ENCODE peak calls at places on chromosomes 6 and 20, in nine cellular contexts. V, T, H, X, C, A, N, J and P are unnamed samples.

GRCh38 chr6:143232849-143233248 is 172.2 kb downstream of the AIG1 start:
- DNase-seq in N (no peak), H (peak; percentile 20), J (no peak), V (peak; percentile 30), A (peak; percentile 59), C (no peak), T (peak; percentile 52), X (peak; percentile 59), P (no peak)

GRCh38 chr6:139533166-139533565 is 158.7 kb upstream of the CITED2 start:
- DNase-seq in A (no peak), V (no peak), N (no peak), H (no peak), C (no peak), J (no peak), X (no peak), T (no peak), P (no peak)

GRCh38 chr20:44010162-44010704 is 95.6 kb downstream of the TOX2 start:
- DNase-seq in X (no peak), V (no peak), C (no peak), J (no peak), A (no peak), H (no peak), T (no peak), N (no peak), P (no peak)

GRCh38 chr6:168416531-168416930 is 24.5 kb upstream of the SMOC2 start:
- DNase-seq in H (no peak), A (no peak), N (no peak), C (no peak), J (no peak), T (no peak), X (no peak), V (no peak), P (no peak)

GRCh38 chr6:105573556-105573955 is 170.7 kb upstream of the PREP start:
- DNase-seq in T (peak; percentile 59), H (peak; percentile 35), C (no peak), A (no peak), N (no peak), V (no peak), X (no peak), J (no peak), P (no peak)

GRCh38 chr6:105482227-105482839 is 79.5 kb upstream of the PREP start:
- DNase-seq in V (peak; percentile 77), J (peak; percentile 22), X (peak; percentile 32), H (no peak), T (no peak), N (peak; percentile 57), A (no peak), C (peak; percentile 53), P (no peak)

GRCh38 chr6:95576621-95577316 is 566 bp upstream of the MANEA start:
- DNase-seq in X (no peak), N (no peak), V (peak; percentile 34), T (peak; percentile 46), H (peak; percentile 22), C (no peak), J (peak; percentile 39), A (no peak), P (peak; percentile 44)

GRCh38 chr20:47278907-47279348 is 77.6 kb downstream of the ZMYND8 start:
- DNase-seq in N (no peak), A (peak; percentile 62), C (no peak), H (no peak), X (no peak), V (peak; percentile 33), J (no peak), T (no peak), P (no peak)

GRCh38 chr20:61310954-61311353 is 58.9 kb downstream of the CDH4 start:
- DNase-seq in V (no peak), N (no peak), X (no peak), H (no peak), T (no peak), A (no peak), J (no peak), C (no peak), P (no peak)

GRCh38 chr20:63090682-63091571 is 84.2 kb upstream of the BHLHE23 start:
- DNase-seq in C (no peak), T (no peak), J (no peak), X (peak; percentile 4), N (peak; percentile 30), A (peak; percentile 28), H (no peak), V (no peak), P (no peak)

GRCh38 chr6:122548820-122549219 is 61.4 kb upstream of the PKIB start:
- DNase-seq in N (no peak), V (no peak), T (no peak), A (no peak), C (no peak), J (no peak), X (no peak), H (no peak), P (no peak)

GRCh38 chr20:3705970-3706739 is 6.2 kb downstream of the SIGLEC1 start:
- DNase-seq in H (no peak), V (no peak), X (no peak), N (no peak), J (no peak), C (no peak), T (no peak), A (no peak), P (no peak)
- H3K27ac ChIP-seq in H (no peak overlapping the region), V (no peak overlapping the region), X (no peak overlapping the region), N (no peak overlapping the region), J (no peak overlapping the region), C (no peak overlapping the region), T (no peak overlapping the region), A (no peak overlapping the region), P (no peak overlapping the region)

GRCh38 chr6:13369591-13369990 is 41.3 kb upstream of the TBC1D7 start:
- DNase-seq in X (no peak), A (no peak), H (no peak), J (no peak), C (no peak), V (no peak), T (no peak), N (no peak), P (no peak)

GRCh38 chr6:13367396-13367795 is 39.1 kb upstream of the TBC1D7 start:
- DNase-seq in N (no peak), T (no peak), H (no peak), C (no peak), V (no peak), X (no peak), J (no peak), A (no peak), P (no peak)

GRCh38 chr6:13368716-13369115 is 40.4 kb upstream of the TBC1D7 start:
- DNase-seq in H (peak; percentile 78), A (no peak), V (no peak), J (no peak), T (peak; percentile 88), C (no peak), X (no peak), N (no peak), P (no peak)

GRCh38 chr6:13370623-13371022 is 42.3 kb upstream of the TBC1D7 start:
- DNase-seq in H (peak; percentile 47), N (no peak), C (no peak), V (no peak), T (no peak), X (no peak), A (no peak), J (no peak), P (no peak)

DNA sequence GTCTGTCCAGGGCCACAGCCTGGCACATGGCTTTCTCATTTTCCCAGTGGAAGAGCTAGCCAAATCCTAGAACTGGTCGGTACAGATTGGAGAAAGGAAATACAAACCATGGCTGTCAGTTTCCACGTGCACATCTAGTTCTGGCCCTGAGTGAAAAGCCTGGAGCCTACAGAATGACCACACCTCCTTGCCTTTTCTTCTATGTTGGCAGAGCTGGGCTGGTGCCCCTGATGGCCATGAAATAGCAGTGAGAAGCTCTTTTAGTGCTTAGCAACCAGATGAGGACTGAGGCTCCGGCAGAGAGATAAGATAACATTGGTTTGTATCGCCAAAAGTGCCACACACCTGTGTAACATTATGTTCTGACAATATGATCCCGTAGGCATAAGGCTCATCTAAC is 39.7 kb upstream of the TBC1D7 start:
- DNase-seq in A (no peak), H (no peak), J (no peak), V (no peak), X (no peak), C (no peak), N (no peak), T (no peak), P (no peak)
- H3K27ac ChIP-seq in A (no peak overlapping the region), H (no peak overlapping the region), J (no peak overlapping the region), V (no peak overlapping the region), X (no peak overlapping the region), C (peak overlapping the region; percentile 7), N (no peak overlapping the region), T (no peak overlapping the region), P (no peak overlapping the region)

DNA sequence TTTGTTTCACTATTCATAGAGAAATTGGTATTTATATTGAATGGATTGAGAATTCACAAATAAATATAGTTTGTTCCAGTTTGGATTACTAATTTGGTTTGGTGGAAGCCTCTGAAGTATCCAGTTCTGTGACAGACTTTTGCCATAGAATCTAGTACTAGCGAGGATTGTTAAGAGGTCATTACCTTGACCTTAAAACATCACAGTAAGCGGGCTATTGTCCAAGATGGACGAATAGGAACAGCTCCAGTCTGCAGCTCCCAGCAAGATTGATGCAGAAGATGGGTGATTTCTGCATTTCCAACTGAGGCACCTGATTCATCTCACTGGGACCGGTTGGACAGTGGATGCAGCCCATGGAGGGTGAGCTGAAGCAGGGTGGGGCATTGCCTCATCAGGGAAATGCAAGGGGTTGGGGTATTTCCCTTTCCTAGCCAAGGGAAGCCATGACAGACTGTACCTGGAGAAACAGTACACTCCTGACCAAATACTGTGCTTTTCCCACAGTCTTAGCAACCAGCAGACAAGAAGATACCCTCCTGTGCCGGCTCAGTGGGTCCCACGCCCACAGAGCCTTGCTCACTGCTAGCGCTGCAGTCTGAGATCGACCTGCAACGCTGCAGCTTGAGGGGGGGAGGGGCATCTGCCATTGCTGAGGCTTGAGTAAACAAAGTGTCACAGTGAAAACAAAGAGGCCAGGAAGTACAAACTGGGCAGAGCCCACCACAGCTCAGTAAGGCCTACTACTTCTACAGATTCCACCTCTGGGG is 66.4 kb upstream of the NEDD9 start:
- DNase-seq in T (no peak), V (no peak), X (no peak), J (no peak), C (no peak), H (no peak), A (peak; percentile 76), N (no peak), P (no peak)
- H3K27ac ChIP-seq in T (no peak overlapping the region), V (no peak overlapping the region), X (no peak overlapping the region), J (no peak overlapping the region), C (no peak overlapping the region), H (no peak overlapping the region), A (peak overlapping the region; percentile 44), N (peak overlapping the region; percentile 13), P (no peak overlapping the region)

GRCh38 chr20:36542019-36542488 is 735 bp downstream of the MYL9 start:
- DNase-seq in T (peak; percentile 80), A (peak; percentile 78), C (peak; percentile 69), X (peak; percentile 62), V (peak; percentile 71), H (no peak), J (no peak), N (no peak), P (no peak)

GRCh38 chr20:36541227-36542018 is at the start of gene MYL9:
- DNase-seq in J (no peak), H (no peak), X (no peak), V (peak; percentile 90), T (peak; percentile 90), N (peak; percentile 88), C (peak; percentile 97), A (peak; percentile 92), P (no peak)

GRCh38 chr20:36540551-36541211 is 638 bp upstream of the MYL9 start:
- DNase-seq in J (no peak), H (no peak), C (no peak), N (no peak), X (no peak), V (no peak), A (no peak), T (no peak), P (no peak)

GRCh38 chr20:36542516-36543186 is 1.3 kb downstream of the MYL9 start:
- DNase-seq in V (no peak), N (no peak), H (no peak), T (no peak), C (no peak), J (no peak), A (no peak), X (no peak), P (no peak)

GRCh38 chr20:36538026-36538764 is 3.1 kb upstream of the MYL9 start:
- DNase-seq in T (no peak), J (no peak), H (no peak), X (no peak), V (peak; percentile 65), A (no peak), C (no peak), N (no peak), P (no peak)
- H3K27ac ChIP-seq in T (no peak overlapping the region), J (no peak overlapping the region), H (no peak overlapping the region), X (no peak overlapping the region), V (no peak overlapping the region), A (no peak overlapping the region), C (peak overlapping the region; percentile 52), N (no peak overlapping the region), P (no peak overlapping the region)